ENCODE peak calls at places on chromosomes 12 and 14, in four cellular contexts. One of them, this sample, is unnamed.

GRCh38 chr12:33052141-33053051 is 155.8 kb upstream of the PKP2 start:
- DNase-seq in CD8-positive, alpha-beta T cell: no peak
- DNase-seq in EH: no peak
- DNase-seq in GM10248: no peak
- DNase-seq in this sample: no peak

GRCh38 chr14:102985665-102986064 is 63.2 kb downstream of the AMN start:
- DNase-seq in CD8-positive, alpha-beta T cell: no peak
- DNase-seq in EH: no peak
- DNase-seq in GM10248: peak
- DNase-seq in this sample: no peak

GRCh38 chr12:4819654-4820053 is 90.1 kb upstream of the KCNA1 start:
- DNase-seq in CD8-positive, alpha-beta T cell: no peak
- DNase-seq in EH: peak
- DNase-seq in GM10248: peak
- DNase-seq in this sample: no peak

GRCh38 chr12:32647275-32647674 is 31.8 kb upstream of the DNM1L start:
- DNase-seq in CD8-positive, alpha-beta T cell: no peak
- DNase-seq in EH: peak
- DNase-seq in GM10248: no peak
- DNase-seq in this sample: no peak

GRCh38 chr12:106106892-106107291 is 31.9 kb downstream of the NUAK1 start:
- DNase-seq in CD8-positive, alpha-beta T cell: no peak
- DNase-seq in EH: peak
- DNase-seq in GM10248: no peak
- DNase-seq in this sample: no peak

GRCh38 chr12:116964740-116965090 is 54.0 kb downstream of the FBXW8 start:
- DNase-seq in CD8-positive, alpha-beta T cell: no peak
- DNase-seq in EH: no peak
- DNase-seq in GM10248: no peak
- DNase-seq in this sample: no peak

GRCh38 chr14:27845241-27845850 is 921.2 kb upstream of the FOXG1 start:
- DNase-seq in CD8-positive, alpha-beta T cell: no peak
- DNase-seq in EH: no peak
- DNase-seq in GM10248: no peak
- DNase-seq in this sample: no peak

GRCh38 chr14:97061198-97061597 is 264.0 kb downstream of the VRK1 start:
- DNase-seq in CD8-positive, alpha-beta T cell: no peak
- DNase-seq in EH: no peak
- DNase-seq in GM10248: no peak
- DNase-seq in this sample: no peak

This sample was measured in T-cell.